ENCODE peak calls at places on chromosomes 11 and 22, in seven cellular contexts. One of them, this sample, is unnamed.

GRCh38 chr11:93196816-93197382 is 892 bp downstream of the SLC36A4 start:
- DNase-seq in SHP77: no peak
- DNase-seq in naive thymus-derived CD4-positive, alpha-beta T cell: no peak
- DNase-seq in mucosa of descending colon: no peak
- DNase-seq in glutamatergic neuron: no peak
- DNase-seq in T1000: no peak
- DNase-seq in coronary artery: no peak
- DNase-seq in this sample: no peak

GRCh38 chr11:100576044-100577021 is 110.8 kb upstream of the ARHGAP42 start:
- DNase-seq in SHP77: peak; percentile 53
- DNase-seq in mucosa of descending colon: no peak
- DNase-seq in glutamatergic neuron: no peak
- DNase-seq in coronary artery: no peak
- DNase-seq in naive thymus-derived CD4-positive, alpha-beta T cell: no peak
- DNase-seq in T1000: no peak
- DNase-seq in this sample: peak; percentile 5

GRCh38 chr22:22527312-22527711 is 7.2 kb upstream of the ZNF280A start:
- DNase-seq in T1000: no peak
- DNase-seq in coronary artery: no peak
- DNase-seq in naive thymus-derived CD4-positive, alpha-beta T cell: no peak
- DNase-seq in glutamatergic neuron: no peak
- DNase-seq in SHP77: no peak
- DNase-seq in mucosa of descending colon: no peak
- DNase-seq in this sample: no peak

GRCh38 chr11:74072286-74072685 is 63.4 kb upstream of the UCP3 start:
- DNase-seq in glutamatergic neuron: no peak
- DNase-seq in naive thymus-derived CD4-positive, alpha-beta T cell: no peak
- DNase-seq in T1000: no peak
- DNase-seq in coronary artery: no peak
- DNase-seq in mucosa of descending colon: no peak
- DNase-seq in SHP77: no peak
- DNase-seq in this sample: no peak

GRCh38 chr22:23504522-23504921 is 75.6 kb downstream of the IGLL1 start:
- DNase-seq in coronary artery: no peak
- DNase-seq in glutamatergic neuron: no peak
- DNase-seq in naive thymus-derived CD4-positive, alpha-beta T cell: no peak
- DNase-seq in T1000: no peak
- DNase-seq in SHP77: no peak
- DNase-seq in mucosa of descending colon: no peak
- DNase-seq in this sample: no peak

GRCh38 chr11:133705873-133706272 is 139.4 kb downstream of the SPATA19 start:
- DNase-seq in mucosa of descending colon: no peak
- DNase-seq in coronary artery: peak; percentile 40
- DNase-seq in SHP77: no peak
- DNase-seq in naive thymus-derived CD4-positive, alpha-beta T cell: no peak
- DNase-seq in glutamatergic neuron: no peak
- DNase-seq in T1000: no peak
- DNase-seq in this sample: no peak

GRCh38 chr11:10900686-10901415 is 43.0 kb upstream of the ZBED5 start:
- DNase-seq in mucosa of descending colon: no peak
- DNase-seq in naive thymus-derived CD4-positive, alpha-beta T cell: no peak
- DNase-seq in glutamatergic neuron: no peak
- DNase-seq in T1000: no peak
- DNase-seq in coronary artery: no peak
- DNase-seq in SHP77: no peak
- DNase-seq in this sample: peak; percentile 2

GRCh38 chr22:23495614-23496444 is 84.3 kb downstream of the IGLL1 start:
- DNase-seq in coronary artery: no peak
- DNase-seq in T1000: no peak
- DNase-seq in SHP77: no peak
- DNase-seq in glutamatergic neuron: no peak
- DNase-seq in mucosa of descending colon: no peak
- DNase-seq in naive thymus-derived CD4-positive, alpha-beta T cell: no peak
- DNase-seq in this sample: no peak

GRCh38 chr22:44531487-44531886 is 33.5 kb upstream of the RTL6 start:
- DNase-seq in naive thymus-derived CD4-positive, alpha-beta T cell: no peak
- DNase-seq in SHP77: no peak
- DNase-seq in coronary artery: peak; percentile 24
- DNase-seq in T1000: no peak
- DNase-seq in glutamatergic neuron: no peak
- DNase-seq in mucosa of descending colon: no peak
- DNase-seq in this sample: no peak

GRCh38 chr11:27447288-27447914 is 25.2 kb downstream of the LGR4 start:
- DNase-seq in glutamatergic neuron: no peak
- DNase-seq in coronary artery: no peak
- DNase-seq in naive thymus-derived CD4-positive, alpha-beta T cell: no peak
- DNase-seq in mucosa of descending colon: no peak
- DNase-seq in T1000: no peak
- DNase-seq in SHP77: no peak
- DNase-seq in this sample: no peak

GRCh38 chr22:44068422-44069191 is 44.5 kb downstream of the PARVB start:
- DNase-seq in glutamatergic neuron: no peak
- DNase-seq in naive thymus-derived CD4-positive, alpha-beta T cell: no peak
- DNase-seq in SHP77: no peak
- DNase-seq in mucosa of descending colon: no peak
- DNase-seq in coronary artery: no peak
- DNase-seq in T1000: no peak
- DNase-seq in this sample: no peak

GRCh38 chr22:47929073-47929472 is 1166.6 kb downstream of the TBC1D22A start:
- DNase-seq in glutamatergic neuron: no peak
- DNase-seq in SHP77: no peak
- DNase-seq in mucosa of descending colon: no peak
- DNase-seq in naive thymus-derived CD4-positive, alpha-beta T cell: no peak
- DNase-seq in coronary artery: peak; percentile 46
- DNase-seq in T1000: no peak
- DNase-seq in this sample: no peak

GRCh38 chr11:33005175-33005574 is 10.5 kb upstream of the DEPDC7 start:
- DNase-seq in T1000: no peak
- DNase-seq in glutamatergic neuron: no peak
- DNase-seq in coronary artery: no peak
- DNase-seq in mucosa of descending colon: no peak
- DNase-seq in naive thymus-derived CD4-positive, alpha-beta T cell: peak; percentile 48
- DNase-seq in SHP77: no peak
- DNase-seq in this sample: no peak

This sample was measured in DMS 273 treated with DMSO at 0.1 percent for 48 hours.